ENCODE peak calls at places on chromosomes 7 and 10, in five cellular contexts. D is GM23338, L is neural crest cell, O is heart left ventricle, X is lower lobe of right lung. Z is an unnamed sample.

GRCh38 chr10:95821766-95822165 is 65.8 kb downstream of the ENTPD1 start:
- DNase-seq in X (no peak), D (no peak), O (no peak), L (no peak), Z (no peak)

GRCh38 chr7:84194484-84195260 is at the start of gene SEMA3A:
- DNase-seq in X (no peak), L (peak), O (no peak), D (peak), Z (no peak)

GRCh38 chr7:147894271-147894670 is 696.3 kb upstream of the C7orf33 start:
- DNase-seq in O (no peak), X (no peak), D (peak), L (no peak), Z (no peak)

GRCh38 chr7:98930921-98931320 is 52.6 kb downstream of the TRRAP start:
- DNase-seq in X (no peak), D (no peak), O (no peak), L (no peak), Z (no peak)

GRCh38 chr10:50272531-50272930 is 21.2 kb upstream of the ASAH2 start:
- DNase-seq in L (no peak), D (no peak), O (no peak), X (no peak), Z (no peak)

GRCh38 chr10:88523739-88524400 is 59.2 kb downstream of the RNLS start:
- DNase-seq in O (no peak), D (no peak), L (no peak), X (no peak), Z (no peak)

GRCh38 chr7:114628362-114628761 is 213.7 kb downstream of the FOXP2 start:
- DNase-seq in D (no peak), X (no peak), L (no peak), O (no peak), Z (no peak)

GRCh38 chr7:39952791-39953190 is 2.7 kb downstream of the CDK13 start:
- DNase-seq in D (no peak), O (no peak), L (no peak), X (no peak), Z (no peak)

GRCh38 chr7:36967387-36967786 is 243.1 kb upstream of the AOAH start:
- DNase-seq in X (no peak), L (peak), O (peak), D (peak), Z (no peak)

GRCh38 chr7:47521816-47522561 is 59.9 kb downstream of the TNS3 start:
- DNase-seq in D (no peak), L (no peak), O (no peak), X (no peak), Z (peak)

GRCh38 chr10:130244031-130244927 is 108.1 kb downstream of the GLRX3 start:
- DNase-seq in O (no peak), L (no peak), X (no peak), D (no peak), Z (peak)

GRCh38 chr10:20598590-20598989 is 298.5 kb downstream of the NEBL start:
- DNase-seq in O (peak), X (no peak), L (no peak), D (peak), Z (no peak)

GRCh38 chr7:47546171-47546570 is 35.7 kb downstream of the TNS3 start:
- DNase-seq in X (no peak), L (no peak), O (no peak), D (no peak), Z (no peak)

GRCh38 chr10:127314797-127315196 is 118.4 kb upstream of the INSYN2A start:
- DNase-seq in O (no peak), D (no peak), X (no peak), L (peak), Z (no peak)

GRCh38 chr7:2607122-2607912 is 24.5 kb upstream of the TTYH3 start:
- DNase-seq in O (peak), D (no peak), X (no peak), L (no peak), Z (no peak)

GRCh38 chr10:31372439-31372838 is 53.4 kb downstream of the ZEB1 start:
- DNase-seq in D (no peak), L (no peak), X (no peak), O (no peak), Z (no peak)

GRCh38 chr7:4202954-4203353 is 479.1 kb upstream of the FOXK1 start:
- DNase-seq in D (peak), O (no peak), X (peak), L (no peak), Z (no peak)

GRCh38 chr7:78499966-78500365 is 701.4 kb downstream of the PHTF2 start:
- DNase-seq in D (no peak), O (no peak), L (no peak), X (no peak), Z (no peak)

GRCh38 chr10:132275426-132276178 is 32.1 kb downstream of the STK32C start:
- DNase-seq in O (peak), D (no peak), X (no peak), L (no peak), Z (peak)

GRCh38 chr10:11757452-11757819 is 15.3 kb downstream of the ECHDC3 start:
- DNase-seq in D (no peak), X (no peak), L (no peak), O (peak), Z (no peak)

DNA sequence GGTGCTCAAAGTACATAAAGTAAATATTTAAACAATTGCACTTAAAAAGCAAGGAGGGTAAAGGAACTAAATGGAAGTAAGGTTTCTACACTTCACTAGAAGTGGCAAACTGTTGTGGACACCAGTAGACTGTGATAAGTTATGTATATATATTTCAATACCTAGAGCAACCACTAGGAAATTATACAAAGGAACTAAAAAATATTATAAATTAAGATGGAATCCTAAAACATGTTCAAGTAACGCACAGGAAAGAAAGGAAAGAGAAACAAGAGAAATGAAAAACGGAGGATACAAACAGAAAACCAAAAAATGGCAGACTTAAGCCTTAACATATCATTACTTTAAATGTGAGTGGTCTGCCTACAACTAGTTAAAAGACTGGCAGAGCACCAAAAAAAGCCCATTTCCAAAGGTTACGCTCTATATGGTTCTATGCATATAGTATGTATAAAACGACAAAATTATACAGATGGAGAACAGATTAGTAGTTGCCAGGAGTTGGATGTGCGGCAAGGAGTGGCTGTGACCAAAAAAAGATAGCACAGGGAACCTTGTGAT is 19.0 kb downstream of the VPS41 start:
- DNase-seq in D (no peak), X (no peak), L (no peak), O (no peak), Z (no peak)
- TF ChIP-seq CTCF in D (peak), X (peak), L (peak), O (no peak), Z (peak)

GRCh38 chr7:65477326-65477725 is 103.7 kb downstream of the ZNF92 start:
- DNase-seq in O (no peak), D (peak), L (peak), X (no peak), Z (no peak)
- TF ChIP-seq CTCF in O (no peak), D (peak), L (peak), X (peak), Z (peak)

GRCh38 chr7:116170180-116170579 is 40.2 kb upstream of the TES start:
- DNase-seq in X (no peak), D (no peak), L (no peak), O (no peak), Z (no peak)

GRCh38 chr7:116177009-116177408 is 33.3 kb upstream of the TES start:
- DNase-seq in D (no peak), L (no peak), X (no peak), O (no peak), Z (no peak)

GRCh38 chr7:116172353-116172752 is 38.0 kb upstream of the TES start:
- DNase-seq in D (no peak), L (no peak), O (no peak), X (no peak), Z (no peak)

GRCh38 chr7:116171094-116171493 is 39.2 kb upstream of the TES start:
- DNase-seq in D (no peak), O (no peak), L (no peak), X (no peak), Z (no peak)

DNA sequence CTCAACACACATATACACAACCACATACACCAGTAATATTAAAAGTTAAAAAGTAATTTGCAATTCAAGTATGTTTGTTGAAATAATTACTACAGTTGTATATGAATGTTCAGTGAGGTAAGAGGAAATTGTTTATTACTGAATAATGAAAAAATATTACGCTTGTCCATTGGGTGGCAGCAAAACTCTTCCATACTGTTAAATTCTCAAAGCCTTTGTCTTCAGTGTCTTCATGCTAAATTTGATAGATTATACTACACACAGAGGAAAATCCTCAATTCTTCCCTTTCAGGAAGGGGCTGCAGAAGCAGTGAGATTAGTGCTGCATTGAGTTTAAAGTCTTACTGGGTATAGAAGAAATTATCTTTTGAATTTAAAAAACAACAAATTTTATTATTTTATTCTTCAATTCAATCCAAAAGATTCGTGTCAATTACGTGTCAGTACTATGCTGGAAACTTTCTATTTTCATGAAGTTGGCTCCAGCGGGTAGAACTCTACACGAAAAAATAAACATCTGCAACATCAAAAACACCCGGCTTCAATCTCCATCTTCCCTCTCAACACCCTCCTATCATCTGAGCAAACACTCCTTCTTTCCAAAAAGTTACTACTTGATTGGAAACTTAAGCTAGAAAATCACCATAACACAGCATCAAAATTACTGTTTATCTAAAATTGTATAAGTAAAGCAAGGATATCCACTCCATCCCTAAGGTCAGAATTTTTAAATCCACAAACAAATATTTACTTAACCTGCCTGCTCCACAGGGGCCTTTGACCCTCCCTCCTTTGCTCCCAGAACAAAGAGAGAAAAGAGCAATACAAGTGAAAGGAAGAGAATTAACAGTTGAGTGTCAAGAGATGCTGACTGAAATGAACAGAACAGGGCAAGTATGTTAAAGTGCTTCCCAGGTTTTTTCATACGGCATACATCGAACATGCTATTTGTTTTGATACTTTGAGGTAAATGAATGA is 37.0 kb upstream of the TES start:
- DNase-seq in X (no peak), L (peak), O (no peak), D (peak), Z (no peak)
- TF ChIP-seq CTCF in X (peak), L (peak), O (peak), D (peak), Z (peak)

GRCh38 chr7:32381024-32381601 is 109.1 kb downstream of the LSM5 start:
- DNase-seq in X (no peak), L (no peak), O (no peak), D (peak), Z (no peak)

GRCh38 chr7:32379486-32380115 is 110.6 kb downstream of the LSM5 start:
- DNase-seq in O (no peak), L (no peak), D (no peak), X (no peak), Z (no peak)

GRCh38 chr7:32378991-32379390 is 111.2 kb downstream of the LSM5 start:
- DNase-seq in X (no peak), O (no peak), L (no peak), D (peak), Z (no peak)
- TF ChIP-seq CTCF in X (no peak), O (no peak), L (no peak), D (no peak), Z (no peak)

DNA sequence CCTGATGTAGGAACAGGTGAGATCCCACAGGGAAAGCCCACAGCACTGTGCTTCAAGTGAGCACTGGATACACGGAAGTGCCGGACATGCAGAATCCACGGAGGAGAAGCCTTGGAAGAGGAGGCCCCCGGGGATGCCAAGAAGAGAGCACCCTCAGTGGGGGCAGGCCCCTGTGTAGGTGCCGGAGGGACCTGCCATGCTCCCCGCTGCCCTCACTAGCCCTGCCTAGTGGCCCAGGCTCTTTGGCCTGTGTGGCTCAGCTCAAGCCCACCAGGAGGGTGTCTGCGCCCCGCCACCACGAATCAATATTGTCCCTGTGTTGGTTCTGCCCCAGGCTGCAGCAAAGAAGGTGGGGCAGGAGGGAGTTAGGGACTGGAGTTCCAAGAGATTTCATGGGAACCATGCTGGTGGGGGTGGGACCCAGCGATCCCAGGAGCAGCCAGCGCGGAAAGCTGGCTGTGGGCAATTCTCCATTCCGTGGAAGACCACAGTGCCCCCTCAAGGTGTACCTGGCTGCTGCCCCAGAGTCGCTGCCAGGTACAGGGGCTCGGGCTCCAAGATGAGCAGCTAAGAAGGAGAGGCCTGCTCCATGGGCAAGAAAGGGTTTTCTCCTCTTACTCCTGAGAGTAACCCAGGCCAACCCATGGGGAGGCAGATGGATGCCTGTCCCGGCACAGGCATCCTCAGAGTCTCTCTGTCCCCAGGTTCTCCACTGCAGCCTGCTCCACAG is 34.9 kb upstream of the LEP start:
- DNase-seq in O (no peak), X (no peak), D (peak), L (no peak), Z (peak)
- TF ChIP-seq CTCF in O (no peak), X (no peak), D (peak), L (no peak), Z (no peak)

GRCh38 chr10:68897336-68897741 is 3.8 kb upstream of the DDX50 start:
- DNase-seq in L (peak), X (no peak), O (no peak), D (peak), Z (no peak)
- TF ChIP-seq CTCF in L (peak), X (peak), O (peak), D (peak), Z (peak)

GRCh38 chr7:100600222-100601038 is 1.7 kb upstream of the PCOLCE start:
- DNase-seq in D (peak), L (no peak), O (no peak), X (no peak), Z (no peak)
- TF ChIP-seq CTCF in D (peak), L (no peak), O (no peak), X (no peak), Z (peak)

GRCh38 chr10:98331888-98332287 is 63.9 kb upstream of the LOXL4 start:
- DNase-seq in X (no peak), O (no peak), D (peak), L (no peak), Z (no peak)
- TF ChIP-seq CTCF in X (no peak), O (no peak), D (peak), L (no peak), Z (peak)

GRCh38 chr7:15620491-15621185 is 58.8 kb upstream of the AGMO start:
- DNase-seq in D (no peak), L (no peak), X (no peak), O (no peak), Z (no peak)

GRCh38 chr7:15621468-15621867 is 59.7 kb upstream of the AGMO start:
- DNase-seq in X (no peak), L (no peak), D (no peak), O (no peak), Z (no peak)

GRCh38 chr7:15618275-15618674 is 56.5 kb upstream of the AGMO start:
- DNase-seq in O (no peak), X (no peak), L (no peak), D (no peak), Z (no peak)
- TF ChIP-seq CTCF in O (no peak), X (no peak), L (no peak), D (no peak), Z (no peak)

GRCh38 chr7:66523409-66523808 is 105.3 kb upstream of the KCTD7 start:
- DNase-seq in O (no peak), L (no peak), X (no peak), D (no peak), Z (no peak)

GRCh38 chr7:66518151-66518691 is 110.5 kb upstream of the KCTD7 start:
- DNase-seq in O (no peak), D (no peak), L (no peak), X (no peak), Z (no peak)

GRCh38 chr7:66524738-66525137 is 103.9 kb upstream of the KCTD7 start:
- DNase-seq in X (no peak), L (no peak), D (no peak), O (no peak), Z (no peak)

GRCh38 chr7:66521675-66522074 is 107.0 kb upstream of the KCTD7 start:
- DNase-seq in O (no peak), X (no peak), D (no peak), L (no peak), Z (no peak)

GRCh38 chr7:66522518-66522917 is 106.2 kb upstream of the KCTD7 start:
- DNase-seq in O (peak), L (no peak), X (no peak), D (peak), Z (no peak)
- TF ChIP-seq CTCF in O (peak), L (no peak), X (no peak), D (no peak), Z (peak)